ENCODE peak calls at places on chromosomes 13 and 19, in seven cellular contexts. M, E, K, T, G, B and X are unnamed samples.

GRCh38 chr13:74930402-74931165 is 551.4 kb downstream of the TBC1D4 start:
- DNase-seq in E (no peak), T (no peak), G (no peak), B (no peak), K (no peak), M (no peak), X (no peak)

GRCh38 chr13:22278336-22278929 is 607.6 kb downstream of the FGF9 start:
- DNase-seq in G (no peak), K (peak; percentile 72), E (peak; percentile 46), B (peak; percentile 70), T (peak; percentile 62), M (peak; percentile 39), X (no peak)

GRCh38 chr13:108962652-108963051 is 333.2 kb downstream of the MYO16 start:
- DNase-seq in M (no peak), T (no peak), G (no peak), E (no peak), K (no peak), B (no peak), X (no peak)

GRCh38 chr13:113184568-113185440 is 23.7 kb downstream of the PCID2 start:
- DNase-seq in K (no peak), B (no peak), T (no peak), G (no peak), E (no peak), M (no peak), X (no peak)

GRCh38 chr13:98484289-98485219 is 92.4 kb downstream of the STK24 start:
- DNase-seq in M (peak; percentile 73), B (peak; percentile 65), G (peak; percentile 85), E (peak; percentile 65), K (peak; percentile 85), T (peak; percentile 59), X (peak; percentile 82)

GRCh38 chr13:35995136-35995535 is 136.0 kb downstream of the DCLK1 start:
- DNase-seq in T (no peak), K (no peak), E (no peak), B (no peak), G (no peak), M (no peak), X (no peak)

GRCh38 chr19:32652893-32653625 is 21.9 kb downstream of the ANKRD27 start:
- DNase-seq in T (no peak), E (peak; percentile 91), M (peak; percentile 84), B (no peak), G (no peak), K (peak; percentile 88), X (peak; percentile 50)

GRCh38 chr13:36328821-36329220 is 17.4 kb downstream of the SPART start:
- DNase-seq in T (no peak), E (no peak), G (no peak), K (no peak), M (no peak), B (no peak), X (no peak)

GRCh38 chr19:35107541-35107939 is 8.1 kb upstream of the FXYD3 start:
- DNase-seq in M (peak; percentile 70), G (no peak), E (no peak), B (no peak), K (peak; percentile 72), T (no peak), X (no peak)

GRCh38 chr13:94481966-94482365 is 2.5 kb upstream of the DCT start:
- DNase-seq in B (no peak), G (no peak), E (no peak), K (no peak), M (peak; percentile 53), T (no peak), X (peak; percentile 44)

GRCh38 chr13:33611016-33611805 is 206.7 kb upstream of the RFC3 start:
- DNase-seq in G (peak; percentile 13), E (peak; percentile 80), T (no peak), K (peak; percentile 65), M (peak; percentile 88), B (no peak), X (peak; percentile 68)

GRCh38 chr19:19134687-19135158 is 3.6 kb downstream of the TMEM161A start:
- DNase-seq in E (peak; percentile 94), K (peak; percentile 55), G (no peak), M (peak; percentile 54), B (peak; percentile 27), T (peak; percentile 30), X (peak; percentile 86)

GRCh38 chr19:50728084-50728737 is 5.0 kb downstream of the CLEC11A start:
- DNase-seq in B (peak; percentile 15), M (peak; percentile 91), T (no peak), E (peak; percentile 84), K (peak; percentile 43), G (no peak), X (peak; percentile 74)

GRCh38 chr19:42229855-42230331 is 9.8 kb downstream of the ZNF526 start:
- DNase-seq in K (no peak), B (no peak), M (no peak), E (no peak), G (no peak), T (no peak), X (no peak)

GRCh38 chr13:50425772-50426171 is 410.5 kb downstream of the KCNRG start:
- DNase-seq in E (no peak), G (no peak), B (no peak), T (no peak), M (no peak), K (no peak), X (no peak)

GRCh38 chr19:43667524-43668405 is 2.2 kb downstream of the PLAUR start:
- DNase-seq in G (no peak), B (no peak), E (peak; percentile 34), M (peak; percentile 46), K (no peak), T (no peak), X (peak; percentile 15)

GRCh38 chr13:36038785-36039415 is 92.3 kb downstream of the DCLK1 start:
- DNase-seq in E (no peak), M (no peak), B (no peak), K (no peak), T (no peak), G (no peak), X (no peak)

GRCh38 chr13:73268306-73268705 is 209.5 kb downstream of the KLF5 start:
- DNase-seq in T (no peak), G (no peak), E (no peak), K (no peak), M (no peak), B (no peak), X (peak; percentile 15)

GRCh38 chr19:4191044-4191443 is 8.6 kb downstream of the ANKRD24 start:
- DNase-seq in K (no peak), E (no peak), G (no peak), T (no peak), B (no peak), M (no peak), X (no peak)

GRCh38 chr13:72255908-72256307 is 388.9 kb upstream of the DACH1 start:
- DNase-seq in G (no peak), B (no peak), T (no peak), K (no peak), M (no peak), E (no peak), X (no peak)

GRCh38 chr19:57241181-57241580 is 749 bp downstream of the ZNF805 start:
- DNase-seq in G (no peak), K (no peak), B (no peak), T (no peak), E (no peak), M (no peak), X (no peak)

GRCh38 chr19:30629086-30629485 is 256.9 kb downstream of the ZNF536 start:
- DNase-seq in B (no peak), M (no peak), G (no peak), K (no peak), T (no peak), E (no peak), X (no peak)

GRCh38 chr19:52335768-52336116 is 301 bp upstream of the ZNF610 start:
- DNase-seq in E (no peak), M (no peak), T (no peak), K (no peak), G (no peak), B (no peak), X (no peak)
- H3K27ac ChIP-seq in E (peak overlapping the region; percentile 82), M (no peak overlapping the region), T (peak overlapping the region; percentile 68), K (peak overlapping the region; percentile 86), G (peak overlapping the region; percentile 66), B (peak overlapping the region; percentile 69), X (peak overlapping the region; percentile 75)

GRCh38 chr19:48444129-48444932 is 1.5 kb upstream of the GRWD1 start:
- DNase-seq in G (no peak), T (no peak), M (no peak), K (no peak), B (no peak), E (no peak), X (no peak)
- H3K27ac ChIP-seq in G (peak overlapping the region; percentile 71), T (no peak overlapping the region), M (no peak overlapping the region), K (no peak overlapping the region), B (no peak overlapping the region), E (peak overlapping the region; percentile 89), X (peak overlapping the region; percentile 94)

GRCh38 chr13:43881580-43881979 is 1.9 kb downstream of the LACC1 start:
- DNase-seq in K (no peak), E (no peak), B (no peak), T (no peak), M (no peak), G (no peak), X (no peak)
- H3K27ac ChIP-seq in K (no peak overlapping the region), E (no peak overlapping the region), B (no peak overlapping the region), T (no peak overlapping the region), M (no peak overlapping the region), G (no peak overlapping the region), X (no peak overlapping the region)

GRCh38 chr19:1980068-1980467 is 35.4 kb downstream of the BTBD2 start:
- DNase-seq in G (no peak), E (no peak), T (no peak), M (no peak), B (no peak), K (no peak), X (no peak)
- H3K27ac ChIP-seq in G (no peak overlapping the region), E (no peak overlapping the region), T (no peak overlapping the region), M (no peak overlapping the region), B (no peak overlapping the region), K (no peak overlapping the region), X (no peak overlapping the region)

GRCh38 chr19:10453852-10454251 is 33.5 kb downstream of the PDE4A start:
- DNase-seq in B (no peak), K (no peak), T (no peak), G (no peak), M (no peak), E (no peak), X (no peak)
- H3K27ac ChIP-seq in B (no peak overlapping the region), K (no peak overlapping the region), T (no peak overlapping the region), G (no peak overlapping the region), M (no peak overlapping the region), E (no peak overlapping the region), X (no peak overlapping the region)

GRCh38 chr13:97239943-97240788 is 18.0 kb downstream of the MBNL2 start:
- DNase-seq in T (no peak), G (no peak), M (no peak), K (no peak), E (no peak), B (no peak), X (no peak)
- H3K27ac ChIP-seq in T (no peak overlapping the region), G (peak overlapping the region; percentile 39), M (peak overlapping the region; percentile 86), K (peak overlapping the region; percentile 56), E (peak overlapping the region; percentile 73), B (no peak overlapping the region), X (peak overlapping the region; percentile 75)